ENCODE peak calls at places on chromosomes 3 and 15, in five cellular contexts. One of them, this sample, is unnamed.

GRCh38 chr3:127149621-127150310 is 43.2 kb upstream of the PRR23E start:
- DNase-seq in DND-41: no peak
- DNase-seq in endothelial cell: no peak
- DNase-seq in heart right ventricle: no peak
- DNase-seq in AG10803: no peak
- DNase-seq in this sample: no peak

GRCh38 chr3:151091685-151092352 is 6.4 kb downstream of the MED12L start:
- DNase-seq in DND-41: no peak
- DNase-seq in heart right ventricle: no peak
- DNase-seq in AG10803: peak
- DNase-seq in endothelial cell: no peak
- DNase-seq in this sample: no peak

GRCh38 chr3:178859386-178859785 is 212.2 kb downstream of the ZMAT3 start:
- DNase-seq in AG10803: no peak
- DNase-seq in DND-41: no peak
- DNase-seq in heart right ventricle: no peak
- DNase-seq in endothelial cell: no peak
- DNase-seq in this sample: no peak

GRCh38 chr3:13152826-13153710 is 79.8 kb upstream of the IQSEC1 start:
- DNase-seq in AG10803: no peak
- DNase-seq in heart right ventricle: no peak
- DNase-seq in endothelial cell: no peak
- DNase-seq in DND-41: no peak
- DNase-seq in this sample: no peak

GRCh38 chr3:23671901-23672589 is 133.7 kb upstream of the UBE2E1 start:
- DNase-seq in endothelial cell: no peak
- DNase-seq in AG10803: peak
- DNase-seq in heart right ventricle: peak
- DNase-seq in DND-41: no peak
- DNase-seq in this sample: peak

GRCh38 chr3:56878046-56878445 is 76.3 kb upstream of the ARHGEF3 start:
- DNase-seq in endothelial cell: no peak
- DNase-seq in heart right ventricle: no peak
- DNase-seq in DND-41: peak
- DNase-seq in AG10803: no peak
- DNase-seq in this sample: no peak

GRCh38 chr3:69072928-69073327 is 7.2 kb downstream of the UBA3 start:
- DNase-seq in endothelial cell: no peak
- DNase-seq in heart right ventricle: no peak
- DNase-seq in AG10803: no peak
- DNase-seq in DND-41: no peak
- DNase-seq in this sample: no peak

GRCh38 chr3:62554264-62554799 is 181.0 kb upstream of the FEZF2 start:
- DNase-seq in AG10803: no peak
- DNase-seq in endothelial cell: peak
- DNase-seq in DND-41: no peak
- DNase-seq in heart right ventricle: no peak
- DNase-seq in this sample: no peak

GRCh38 chr15:62135532-62136134 is 29.5 kb downstream of the C2CD4B start:
- DNase-seq in heart right ventricle: no peak
- DNase-seq in AG10803: no peak
- DNase-seq in endothelial cell: no peak
- DNase-seq in DND-41: no peak
- DNase-seq in this sample: peak

GRCh38 chr15:69491051-69491505 is 38.5 kb downstream of the RPLP1 start:
- DNase-seq in endothelial cell: no peak
- DNase-seq in DND-41: no peak
- DNase-seq in heart right ventricle: peak
- DNase-seq in AG10803: peak
- DNase-seq in this sample: no peak

GRCh38 chr15:57610130-57610529 is 18.4 kb downstream of the MYZAP start:
- DNase-seq in heart right ventricle: peak
- DNase-seq in DND-41: no peak
- DNase-seq in AG10803: peak
- DNase-seq in endothelial cell: no peak
- DNase-seq in this sample: peak

GRCh38 chr15:59524331-59524731 is 86.3 kb downstream of the FAM81A start:
- DNase-seq in endothelial cell: no peak
- DNase-seq in DND-41: no peak
- DNase-seq in heart right ventricle: no peak
- DNase-seq in AG10803: no peak
- DNase-seq in this sample: no peak

GRCh38 chr15:100330221-100330620 is 11.6 kb downstream of the ADAMTS17 start:
- DNase-seq in endothelial cell: no peak
- DNase-seq in DND-41: peak
- DNase-seq in AG10803: no peak
- DNase-seq in heart right ventricle: no peak
- DNase-seq in this sample: no peak

GRCh38 chr3:122484985-122485384 is 29.8 kb downstream of the KPNA1 start:
- DNase-seq in DND-41: no peak
- DNase-seq in AG10803: peak
- DNase-seq in heart right ventricle: no peak
- DNase-seq in endothelial cell: no peak
- DNase-seq in this sample: no peak

GRCh38 chr3:11455977-11456376 is 183.8 kb downstream of the ATG7 start:
- DNase-seq in DND-41: no peak
- DNase-seq in heart right ventricle: no peak
- DNase-seq in AG10803: no peak
- DNase-seq in endothelial cell: no peak
- DNase-seq in this sample: no peak

GRCh38 chr15:88476635-88477038 is 9.1 kb downstream of the MRPS11 start:
- DNase-seq in AG10803: peak
- DNase-seq in DND-41: peak
- DNase-seq in heart right ventricle: no peak
- DNase-seq in endothelial cell: peak
- DNase-seq in this sample: no peak

GRCh38 chr3:174639970-174640369 is 219.2 kb upstream of the NAALADL2 start:
- DNase-seq in DND-41: no peak
- DNase-seq in AG10803: no peak
- DNase-seq in heart right ventricle: no peak
- DNase-seq in endothelial cell: no peak
- DNase-seq in this sample: no peak

GRCh38 chr15:42033214-42033873 is 12.5 kb upstream of the PLA2G4E start:
- DNase-seq in AG10803: no peak
- DNase-seq in DND-41: no peak
- DNase-seq in heart right ventricle: no peak
- DNase-seq in endothelial cell: no peak
- DNase-seq in this sample: no peak

GRCh38 chr15:91065505-91065904 is 34.6 kb upstream of the SV2B start:
- DNase-seq in DND-41: no peak
- DNase-seq in heart right ventricle: no peak
- DNase-seq in AG10803: no peak
- DNase-seq in endothelial cell: no peak
- DNase-seq in this sample: no peak

GRCh38 chr3:177729939-177730700 is 532.8 kb upstream of the TBL1XR1 start:
- DNase-seq in DND-41: peak
- DNase-seq in AG10803: peak
- DNase-seq in heart right ventricle: peak
- DNase-seq in endothelial cell: no peak
- DNase-seq in this sample: no peak

GRCh38 chr15:67997996-67998395 is 56.1 kb upstream of the PIAS1 start:
- DNase-seq in DND-41: no peak
- DNase-seq in AG10803: peak
- DNase-seq in endothelial cell: no peak
- DNase-seq in heart right ventricle: no peak
- DNase-seq in this sample: no peak

GRCh38 chr3:123153821-123154323 is 47.9 kb upstream of the SEC22A start:
- DNase-seq in endothelial cell: no peak
- DNase-seq in DND-41: no peak
- DNase-seq in heart right ventricle: no peak
- DNase-seq in AG10803: no peak
- DNase-seq in this sample: no peak

GRCh38 chr15:32852771-32853170 is 135.0 kb downstream of the GREM1 start:
- DNase-seq in heart right ventricle: no peak
- DNase-seq in DND-41: no peak
- DNase-seq in endothelial cell: no peak
- DNase-seq in AG10803: no peak
- DNase-seq in this sample: no peak

GRCh38 chr15:51971353-51972133 is at the start of gene LEO1:
- DNase-seq in heart right ventricle: peak
- DNase-seq in AG10803: peak
- DNase-seq in endothelial cell: peak
- DNase-seq in DND-41: peak
- DNase-seq in this sample: peak

GRCh38 chr3:45499529-45499928 is 95.0 kb upstream of the LIMD1 start:
- DNase-seq in AG10803: peak
- DNase-seq in DND-41: no peak
- DNase-seq in heart right ventricle: no peak
- DNase-seq in endothelial cell: no peak
- DNase-seq in this sample: no peak

GRCh38 chr3:125374996-125375941 is at the start of gene ZNF148:
- DNase-seq in endothelial cell: peak
- DNase-seq in heart right ventricle: peak
- DNase-seq in DND-41: peak
- DNase-seq in AG10803: peak
- DNase-seq in this sample: peak

GRCh38 chr15:44261007-44261706 is 27.4 kb upstream of the GOLM2 start:
- DNase-seq in endothelial cell: peak
- DNase-seq in AG10803: no peak
- DNase-seq in DND-41: no peak
- DNase-seq in heart right ventricle: no peak
- DNase-seq in this sample: no peak
- TF ChIP-seq CTCF in endothelial cell: no peak
- TF ChIP-seq CTCF in AG10803: no peak
- TF ChIP-seq CTCF in DND-41: no peak
- TF ChIP-seq CTCF in heart right ventricle: no peak
- TF ChIP-seq CTCF in this sample: no peak

DNA sequence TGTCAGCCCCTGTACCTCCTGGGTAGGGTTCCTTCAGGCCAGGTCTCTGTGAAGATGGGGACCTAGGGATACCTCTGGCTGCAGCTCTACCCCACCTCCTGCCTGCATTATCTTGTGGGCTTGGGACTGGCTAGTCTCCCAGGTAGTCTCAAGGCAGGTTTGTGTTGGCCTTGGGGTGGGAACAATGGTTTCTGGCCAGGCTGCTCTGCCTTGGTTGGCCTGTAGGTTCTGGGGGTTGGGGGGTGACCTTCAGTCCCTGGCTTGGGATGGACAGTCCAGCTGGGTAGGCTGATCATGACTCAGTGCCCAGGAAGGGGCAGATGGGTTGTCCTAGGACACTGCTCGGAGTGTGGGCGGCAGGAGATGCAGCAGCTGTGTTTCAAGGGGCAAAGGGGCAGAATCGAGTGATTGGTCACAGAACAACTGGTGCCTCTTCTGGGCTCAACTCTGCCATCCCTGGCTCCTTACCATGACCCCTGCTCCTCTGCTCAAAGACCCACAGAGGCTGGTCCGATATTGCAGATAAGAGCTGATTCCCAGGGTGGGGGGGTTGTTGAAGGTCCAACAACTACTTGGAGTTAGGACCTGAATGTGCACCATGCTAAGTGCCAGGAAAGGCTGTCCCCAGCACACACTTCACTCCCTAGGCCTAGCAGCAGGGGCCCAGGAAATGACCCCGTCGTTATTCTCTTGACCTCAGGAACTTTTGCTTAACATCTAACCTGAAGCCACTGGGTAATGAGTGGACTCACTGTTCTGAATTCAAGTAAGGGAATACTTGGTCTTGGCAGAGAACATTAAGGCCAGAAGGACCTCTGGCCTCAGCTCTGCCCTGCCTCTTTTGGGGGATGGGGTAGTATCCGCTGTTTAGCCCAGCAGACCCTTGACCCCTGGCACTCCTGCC is 18.1 kb upstream of the BSN start:
- DNase-seq in AG10803: no peak
- DNase-seq in endothelial cell: no peak
- DNase-seq in heart right ventricle: no peak
- DNase-seq in DND-41: no peak
- DNase-seq in this sample: no peak
- TF ChIP-seq CTCF in AG10803: no peak
- TF ChIP-seq CTCF in endothelial cell: no peak
- TF ChIP-seq CTCF in heart right ventricle: no peak
- TF ChIP-seq CTCF in DND-41: no peak
- TF ChIP-seq CTCF in this sample: no peak

GRCh38 chr3:186724911-186725310 is 7.8 kb downstream of the KNG1 start:
- DNase-seq in DND-41: no peak
- DNase-seq in heart right ventricle: no peak
- DNase-seq in AG10803: no peak
- DNase-seq in endothelial cell: no peak
- DNase-seq in this sample: no peak

GRCh38 chr3:186717039-186717457 is at the start of gene KNG1:
- DNase-seq in DND-41: no peak
- DNase-seq in endothelial cell: no peak
- DNase-seq in AG10803: no peak
- DNase-seq in heart right ventricle: no peak
- DNase-seq in this sample: no peak

GRCh38 chr3:186719945-186720739 is 3.0 kb downstream of the KNG1 start:
- DNase-seq in heart right ventricle: no peak
- DNase-seq in DND-41: no peak
- DNase-seq in endothelial cell: no peak
- DNase-seq in AG10803: no peak
- DNase-seq in this sample: no peak

DNA sequence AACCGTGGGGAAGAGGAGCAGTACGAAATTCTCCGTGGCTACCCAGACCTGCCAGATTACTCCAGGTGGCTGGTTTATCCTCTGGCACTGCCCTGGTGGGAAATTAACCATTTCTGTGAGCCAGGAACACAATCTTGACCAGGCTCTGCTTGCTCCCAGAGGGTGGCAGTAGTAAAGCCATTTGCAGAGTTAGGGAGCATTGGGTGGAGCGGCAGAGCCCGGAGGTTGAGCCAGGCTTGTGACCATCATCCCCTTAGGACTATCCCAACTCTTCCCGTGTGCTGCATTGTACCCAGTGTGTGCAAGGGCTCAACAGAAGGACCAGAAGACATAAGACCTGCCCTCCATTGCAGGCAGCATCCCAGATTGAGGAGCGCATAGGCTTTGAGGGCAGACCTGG is 5.3 kb downstream of the KNG1 start:
- DNase-seq in endothelial cell: no peak
- DNase-seq in AG10803: peak
- DNase-seq in DND-41: no peak
- DNase-seq in heart right ventricle: no peak
- DNase-seq in this sample: no peak
- TF ChIP-seq CTCF in endothelial cell: no peak
- TF ChIP-seq CTCF in AG10803: peak
- TF ChIP-seq CTCF in DND-41: no peak
- TF ChIP-seq CTCF in heart right ventricle: no peak
- TF ChIP-seq CTCF in this sample: no peak

DNA sequence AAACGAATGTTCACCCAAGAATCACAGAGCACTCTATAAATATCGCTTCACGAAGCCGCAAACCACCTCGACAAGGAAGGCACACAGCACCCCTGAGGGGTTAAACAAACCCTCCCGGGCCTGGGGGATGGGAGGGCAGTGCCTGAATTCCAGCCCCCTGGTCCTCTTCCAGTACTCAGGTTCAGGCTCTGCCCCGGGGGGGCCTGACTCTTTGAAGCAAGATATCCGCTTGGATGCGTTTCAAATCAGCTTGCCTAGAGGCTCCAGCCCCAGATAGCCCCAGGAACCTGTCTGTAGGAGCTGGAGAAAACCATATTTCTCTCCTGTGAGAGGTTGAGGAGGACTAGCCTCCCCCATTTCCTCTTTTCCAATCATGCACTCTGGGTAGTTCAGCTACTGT is 194.7 kb downstream of the WNT5A start:
- DNase-seq in heart right ventricle: no peak
- DNase-seq in endothelial cell: no peak
- DNase-seq in DND-41: no peak
- DNase-seq in AG10803: no peak
- DNase-seq in this sample: no peak
- TF ChIP-seq CTCF in heart right ventricle: no peak
- TF ChIP-seq CTCF in endothelial cell: no peak
- TF ChIP-seq CTCF in DND-41: no peak
- TF ChIP-seq CTCF in AG10803: no peak
- TF ChIP-seq CTCF in this sample: no peak

GRCh38 chr3:185677146-185677829 is 91.2 kb downstream of the SENP2 start:
- DNase-seq in endothelial cell: peak
- DNase-seq in heart right ventricle: no peak
- DNase-seq in AG10803: peak
- DNase-seq in DND-41: peak
- DNase-seq in this sample: no peak
- TF ChIP-seq CTCF in endothelial cell: peak
- TF ChIP-seq CTCF in heart right ventricle: peak
- TF ChIP-seq CTCF in AG10803: peak
- TF ChIP-seq CTCF in DND-41: peak
- TF ChIP-seq CTCF in this sample: peak

This sample was measured in pancreas.